ENCODE peak calls at places on chromosomes 6 and 20, in ten cellular contexts. U is mesendoderm; Q is dorsolateral prefrontal cortex; H is uterus; B is pancreas; X is tibial artery; P is CD8-positive, alpha-beta memory T cell; J is lung; R is cardiac fibroblast; M is stomach. F is an unnamed sample.

GRCh38 chr6:42407379-42407778 is 44.3 kb downstream of the TRERF1 start:
- DNase-seq in J (no peak), U (peak), X (no peak), P (no peak), H (no peak), Q (no peak), R (peak), B (no peak), M (no peak), F (no peak)

GRCh38 chr6:38975621-38976049 is 72.9 kb upstream of the GLP1R start:
- DNase-seq in U (peak), R (peak), P (no peak), B (no peak), M (no peak), H (no peak), Q (no peak), X (no peak), J (no peak), F (no peak)

GRCh38 chr6:159874475-159874874 is 16.3 kb upstream of the MAS1 start:
- DNase-seq in H (peak), Q (peak), U (no peak), B (no peak), X (peak), R (peak), M (peak), P (no peak), J (no peak), F (no peak)

GRCh38 chr20:42949865-42950264 is 239.8 kb downstream of the PTPRT start:
- DNase-seq in J (no peak), P (no peak), B (no peak), M (no peak), H (no peak), Q (no peak), U (no peak), X (no peak), R (no peak), F (no peak)

GRCh38 chr6:8192597-8192996 is 90.2 kb upstream of the EEF1E1 start:
- DNase-seq in M (no peak), H (no peak), X (no peak), P (no peak), B (no peak), U (no peak), J (no peak), R (no peak), Q (no peak), F (no peak)

GRCh38 chr20:7841291-7841966 is 98.8 kb downstream of the HAO1 start:
- DNase-seq in J (no peak), Q (no peak), H (no peak), B (no peak), U (no peak), P (no peak), M (no peak), R (peak), X (no peak), F (no peak)

GRCh38 chr20:58557713-58558335 is 42.6 kb upstream of the APCDD1L start:
- DNase-seq in M (no peak), U (no peak), J (no peak), X (peak), B (no peak), R (no peak), P (no peak), Q (no peak), H (no peak), F (no peak)

GRCh38 chr20:59013959-59014608 is 5.1 kb upstream of the TUBB1 start:
- DNase-seq in P (no peak), B (no peak), J (peak), X (no peak), R (peak), M (no peak), Q (no peak), U (no peak), H (no peak), F (no peak)

GRCh38 chr20:48694466-48694865 is 133.3 kb downstream of the PREX1 start:
- DNase-seq in J (no peak), R (no peak), P (no peak), M (no peak), B (no peak), Q (no peak), H (no peak), X (no peak), U (no peak), F (no peak)

GRCh38 chr20:43444107-43444506 is 13.6 kb upstream of the SRSF6 start:
- DNase-seq in P (no peak), H (no peak), M (no peak), R (no peak), X (no peak), U (peak), J (no peak), Q (no peak), B (no peak), F (no peak)

GRCh38 chr6:106883808-106884262 is 90.7 kb downstream of the CD24 start:
- DNase-seq in R (no peak), M (no peak), U (peak), J (no peak), H (no peak), B (no peak), X (no peak), P (no peak), Q (no peak), F (no peak)

GRCh38 chr6:126118934-126119333 is 132.6 kb downstream of the TRMT11 start:
- DNase-seq in Q (no peak), M (no peak), X (no peak), R (peak), B (no peak), P (no peak), H (no peak), J (no peak), U (peak), F (no peak)

GRCh38 chr20:19835533-19836222 is 77.6 kb downstream of the RIN2 start:
- DNase-seq in H (no peak), U (peak), R (no peak), P (no peak), X (no peak), J (no peak), B (no peak), M (no peak), Q (peak), F (no peak)

GRCh38 chr20:19841740-19842139 is 83.7 kb downstream of the RIN2 start:
- DNase-seq in R (no peak), P (no peak), B (no peak), H (no peak), J (no peak), X (no peak), U (no peak), M (no peak), Q (no peak), F (no peak)

GRCh38 chr20:19840111-19840705 is 82.2 kb downstream of the RIN2 start:
- DNase-seq in P (no peak), M (no peak), R (no peak), X (no peak), H (no peak), Q (no peak), B (no peak), J (no peak), U (no peak), F (no peak)

GRCh38 chr20:19838981-19839576 is 81.0 kb downstream of the RIN2 start:
- DNase-seq in P (no peak), M (no peak), X (no peak), J (no peak), R (no peak), H (no peak), B (no peak), U (no peak), Q (no peak), F (no peak)

DNA sequence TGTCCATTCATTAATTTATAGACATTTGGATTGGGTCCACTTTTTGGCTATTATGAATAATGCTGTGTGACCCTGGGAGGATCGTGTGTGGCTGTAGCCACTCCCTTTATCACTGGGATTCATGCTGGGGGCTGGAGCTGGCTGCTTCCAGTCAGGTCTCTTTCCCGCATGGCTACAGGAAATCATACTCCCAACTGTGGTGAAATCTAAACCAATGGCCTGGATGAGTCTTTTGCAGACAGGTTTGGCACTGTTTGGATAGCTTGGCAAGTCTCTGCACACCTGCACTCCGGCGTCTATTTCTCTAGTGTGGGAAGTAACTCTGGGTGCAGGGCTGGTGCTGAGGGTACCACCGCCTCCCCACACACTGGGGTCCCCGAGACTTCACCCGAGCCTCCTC is 80.4 kb downstream of the RIN2 start:
- DNase-seq in M (no peak), R (no peak), U (no peak), B (no peak), H (no peak), Q (no peak), P (no peak), J (no peak), X (no peak), F (no peak)
- H3K4me3 ChIP-seq in M (no peak), R (no peak), U (no peak), B (no peak), H (no peak), Q (no peak), P (no peak), J (no peak), X (no peak), F (no peak)

GRCh38 chr6:128395596-128395995 is 124.8 kb downstream of the PTPRK start:
- DNase-seq in U (no peak), X (no peak), J (no peak), M (no peak), H (no peak), P (no peak), B (no peak), R (no peak), Q (no peak), F (no peak)

GRCh38 chr6:128390168-128390567 is 130.2 kb downstream of the PTPRK start:
- DNase-seq in H (no peak), Q (no peak), R (no peak), J (no peak), B (no peak), U (no peak), P (no peak), X (no peak), M (no peak), F (no peak)

GRCh38 chr6:128388380-128388779 is 132.0 kb downstream of the PTPRK start:
- DNase-seq in H (no peak), J (no peak), P (no peak), Q (no peak), R (no peak), X (no peak), B (no peak), M (no peak), U (no peak), F (no peak)

GRCh38 chr6:128397996-128398395 is 122.4 kb downstream of the PTPRK start:
- DNase-seq in B (no peak), H (no peak), Q (no peak), M (no peak), P (no peak), R (no peak), J (no peak), X (no peak), U (no peak), F (no peak)

GRCh38 chr6:128394171-128394570 is 126.2 kb downstream of the PTPRK start:
- DNase-seq in J (no peak), R (no peak), H (no peak), Q (no peak), U (no peak), X (no peak), M (no peak), P (no peak), B (no peak), F (no peak)
- H3K4me3 ChIP-seq in J (no peak), R (no peak), H (no peak), Q (no peak), U (no peak), X (no peak), M (no peak), P (no peak), B (no peak), F (no peak)

DNA sequence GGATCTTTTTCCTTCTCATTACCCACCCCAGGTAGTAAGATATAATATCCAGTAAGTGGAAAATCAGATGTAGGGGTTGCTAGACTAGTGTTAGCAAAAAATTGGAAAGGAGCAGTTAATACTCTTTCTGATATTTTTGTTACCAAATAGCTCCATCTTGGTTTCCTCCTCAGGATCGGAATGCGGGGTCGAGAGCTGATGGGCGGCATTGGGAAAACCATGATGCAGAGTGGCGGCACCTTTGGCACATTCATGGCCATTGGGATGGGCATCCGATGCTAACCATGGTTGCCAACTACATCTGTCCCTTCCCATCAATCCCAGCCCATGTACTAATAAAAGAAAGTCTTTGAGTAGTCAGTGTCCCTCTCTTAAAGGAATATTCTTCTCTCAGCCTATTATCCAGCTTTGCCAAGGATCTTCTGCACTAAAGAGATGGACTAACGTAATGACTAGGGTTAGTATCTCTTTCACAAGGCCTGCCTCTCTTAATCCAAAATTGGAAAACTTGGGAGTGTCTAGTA is 1.5 kb downstream of the ROMO1 start:
- DNase-seq in M (peak), U (no peak), P (no peak), B (no peak), J (peak), X (no peak), R (no peak), Q (no peak), H (no peak), F (no peak)
- H3K4me3 ChIP-seq in M (no peak), U (no peak), P (no peak), B (no peak), J (no peak), X (no peak), R (peak), Q (peak), H (no peak), F (no peak)

GRCh38 chr20:64166712-64167615 is 2.7 kb downstream of the MYT1 start:
- DNase-seq in P (no peak), B (no peak), M (no peak), X (no peak), J (no peak), H (no peak), U (peak), R (no peak), Q (no peak), F (no peak)
- H3K4me3 ChIP-seq in P (no peak), B (no peak), M (no peak), X (no peak), J (no peak), H (no peak), U (no peak), R (no peak), Q (peak), F (no peak)

GRCh38 chr6:166638566-166638965 is 11.5 kb upstream of the RPS6KA2 start:
- DNase-seq in U (no peak), H (no peak), J (no peak), P (no peak), B (no peak), M (no peak), R (no peak), Q (no peak), X (no peak), F (no peak)

GRCh38 chr6:166637806-166638458 is 10.9 kb upstream of the RPS6KA2 start:
- DNase-seq in B (no peak), J (no peak), U (no peak), P (no peak), Q (no peak), R (no peak), M (no peak), H (no peak), X (no peak), F (no peak)

GRCh38 chr6:166639921-166640320 is 12.9 kb upstream of the RPS6KA2 start:
- DNase-seq in B (no peak), R (no peak), Q (no peak), X (no peak), H (no peak), J (no peak), U (no peak), M (no peak), P (no peak), F (no peak)

GRCh38 chr6:166642646-166643045 is 15.6 kb upstream of the RPS6KA2 start:
- DNase-seq in Q (no peak), J (no peak), M (no peak), U (no peak), B (no peak), X (no peak), P (no peak), H (no peak), R (no peak), F (no peak)

GRCh38 chr6:166640342-166641043 is 13.4 kb upstream of the RPS6KA2 start:
- DNase-seq in H (no peak), M (peak), U (no peak), R (peak), J (peak), P (no peak), Q (no peak), B (no peak), X (no peak), F (peak)
- H3K4me3 ChIP-seq in H (no peak), M (no peak), U (no peak), R (no peak), J (no peak), P (no peak), Q (no peak), B (no peak), X (no peak), F (no peak)

DNA sequence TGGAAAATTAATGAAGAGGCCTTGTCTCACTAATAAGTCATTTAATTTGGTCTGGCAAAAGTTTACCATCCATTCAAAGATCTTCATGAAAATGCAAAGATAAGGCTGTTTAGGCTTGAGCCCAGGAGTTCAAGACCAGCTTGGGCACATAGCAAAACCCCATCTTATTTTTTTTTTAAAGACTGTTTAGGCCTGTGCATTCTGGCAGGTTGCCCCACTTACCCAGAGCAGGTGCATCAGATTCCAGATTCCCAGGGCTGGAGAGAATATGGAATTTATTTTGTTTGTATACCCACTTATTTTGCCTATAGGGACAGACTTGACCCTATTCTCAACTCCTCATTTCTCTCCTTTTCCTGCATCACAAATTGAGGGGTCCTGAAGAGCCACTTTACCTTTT is 5.7 kb downstream of the FOXO3 start:
- DNase-seq in H (no peak), B (peak), R (no peak), X (no peak), P (no peak), J (no peak), M (no peak), Q (no peak), U (no peak), F (no peak)
- H3K4me3 ChIP-seq in H (no peak), B (no peak), R (no peak), X (peak), P (no peak), J (no peak), M (peak), Q (no peak), U (no peak), F (no peak)